ENCODE peak calls at places on chromosome 18, in eight cellular contexts. S, X, Q, M, W, A, C and N are unnamed samples.

GRCh38 chr18:34322365-34323289 is 97.9 kb upstream of the NOL4 start:
- DNase-seq in S (peak; percentile 51), X (peak; percentile 17), Q (peak; percentile 66), M (no peak), W (peak; percentile 60), A (peak; percentile 85), C (peak; percentile 82), N (peak; percentile 56)

GRCh38 chr18:48600746-48601090 is 61.9 kb downstream of the CTIF start:
- DNase-seq in S (no peak), X (no peak), Q (no peak), M (no peak), W (peak; percentile 18), A (no peak), C (no peak), N (no peak)

GRCh38 chr18:57819671-57820460 is 16.8 kb upstream of the ATP8B1 start:
- DNase-seq in S (peak; percentile 68), X (peak; percentile 94), Q (peak; percentile 86), M (no peak), W (peak; percentile 85), A (peak; percentile 79), C (peak; percentile 94), N (peak; percentile 97)

GRCh38 chr18:10047237-10047636 is 133.4 kb downstream of the VAPA start:
- DNase-seq in S (no peak), X (no peak), Q (peak; percentile 90), M (no peak), W (peak; percentile 88), A (peak; percentile 92), C (peak; percentile 64), N (peak; percentile 33)

GRCh38 chr18:26005950-26006349 is 84.5 kb downstream of the SS18 start:
- DNase-seq in S (no peak), X (no peak), Q (no peak), M (no peak), W (no peak), A (no peak), C (no peak), N (no peak)

GRCh38 chr18:22387787-22388186 is 29.9 kb downstream of the CTAGE1 start:
- DNase-seq in S (no peak), X (no peak), Q (no peak), M (no peak), W (no peak), A (no peak), C (no peak), N (no peak)

GRCh38 chr18:21740724-21741510 is at the start of gene MIB1:
- DNase-seq in S (no peak), X (no peak), Q (no peak), M (peak; percentile 99), W (no peak), A (peak; percentile 43), C (peak; percentile 52), N (no peak)

GRCh38 chr18:31657823-31658669 is 26.3 kb downstream of the B4GALT6 start:
- DNase-seq in S (no peak), X (no peak), Q (peak; percentile 10), M (no peak), W (no peak), A (no peak), C (peak; percentile 11), N (no peak)

GRCh38 chr18:56639094-56639361 is 636 bp upstream of the TXNL1 start:
- DNase-seq in S (no peak), X (no peak), Q (no peak), M (no peak), W (no peak), A (no peak), C (no peak), N (no peak)

GRCh38 chr18:63613420-63613819 is 26.3 kb downstream of the SERPINB13 start:
- DNase-seq in S (no peak), X (no peak), Q (no peak), M (no peak), W (no peak), A (no peak), C (no peak), N (no peak)

GRCh38 chr18:40524881-40525280 is 1430.2 kb upstream of the PIK3C3 start:
- DNase-seq in S (no peak), X (no peak), Q (no peak), M (no peak), W (no peak), A (peak; percentile 2), C (peak; percentile 68), N (no peak)

GRCh38 chr18:2572144-2572682 is 856 bp downstream of the NDC80 start:
- DNase-seq in S (no peak), X (no peak), Q (peak; percentile 6), M (no peak), W (no peak), A (no peak), C (peak; percentile 7), N (no peak)

GRCh38 chr18:10997885-10998284 is 151.5 kb downstream of the PIEZO2 start:
- DNase-seq in S (no peak), X (no peak), Q (no peak), M (no peak), W (no peak), A (no peak), C (no peak), N (no peak)

GRCh38 chr18:50819027-50819726 is 639 bp downstream of the MRO start:
- DNase-seq in S (peak; percentile 19), X (no peak), Q (peak; percentile 11), M (peak; percentile 30), W (peak; percentile 7), A (no peak), C (no peak), N (peak; percentile 18)

GRCh38 chr18:50218432-50219197 is 23.7 kb upstream of the MYO5B start:
- DNase-seq in S (peak; percentile 40), X (no peak), Q (peak; percentile 35), M (no peak), W (peak; percentile 32), A (no peak), C (peak; percentile 56), N (peak; percentile 54)

DNA sequence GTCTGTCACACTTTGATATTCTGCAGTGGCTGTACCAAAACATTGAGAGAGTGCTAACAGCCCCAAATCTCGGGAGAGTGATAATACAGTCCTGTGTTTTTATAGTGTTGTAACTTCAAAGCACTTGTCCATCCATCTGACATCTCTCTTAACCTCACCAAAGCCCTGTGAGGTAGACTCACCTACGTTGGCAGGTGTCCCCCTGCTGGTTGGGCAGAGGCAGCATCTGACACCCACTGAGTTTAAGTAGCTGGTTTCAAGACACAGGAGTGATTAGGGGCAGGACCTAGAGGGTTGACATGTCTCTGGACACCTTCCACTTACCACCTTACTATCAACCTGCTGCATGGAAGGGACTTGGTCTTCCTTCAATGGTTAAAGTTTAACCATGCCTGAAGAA is 22.9 kb downstream of the COLEC12 start:
- DNase-seq in S (peak; percentile 28), X (no peak), Q (no peak), M (no peak), W (no peak), A (no peak), C (no peak), N (no peak)
- TF ChIP-seq CTCF in S (no peak), X (peak; percentile 61), Q (peak; percentile 6), M (no peak), W (peak; percentile 9), A (peak; percentile 3), C (peak; percentile 32), N (peak; percentile 5)

GRCh38 chr18:59272221-59272888 is 899 bp downstream of the RAX start:
- DNase-seq in S (no peak), X (no peak), Q (no peak), M (no peak), W (no peak), A (no peak), C (peak; percentile 6), N (no peak)
- H3K4me3 ChIP-seq in S (no peak overlapping the region), X (no peak overlapping the region), Q (no peak overlapping the region), M (no peak overlapping the region), W (no peak overlapping the region), A (no peak overlapping the region), C (no peak overlapping the region), N (no peak overlapping the region)

GRCh38 chr18:79448621-79449020 is 52.9 kb downstream of the NFATC1 start:
- DNase-seq in S (no peak), X (no peak), Q (no peak), M (no peak), W (no peak), A (no peak), C (no peak), N (no peak)
- TF ChIP-seq CTCF in S (no peak), X (no peak), Q (no peak), M (no peak), W (no peak), A (no peak), C (no peak), N (no peak)

GRCh38 chr18:6255121-6255742 is 159.5 kb downstream of the L3MBTL4 start:
- DNase-seq in S (no peak), X (no peak), Q (no peak), M (no peak), W (no peak), A (no peak), C (no peak), N (no peak)
- H3K4me3 ChIP-seq in S (no peak overlapping the region), X (no peak overlapping the region), Q (no peak overlapping the region), M (no peak overlapping the region), W (no peak overlapping the region), A (no peak overlapping the region), C (no peak overlapping the region), N (no peak overlapping the region)

DNA sequence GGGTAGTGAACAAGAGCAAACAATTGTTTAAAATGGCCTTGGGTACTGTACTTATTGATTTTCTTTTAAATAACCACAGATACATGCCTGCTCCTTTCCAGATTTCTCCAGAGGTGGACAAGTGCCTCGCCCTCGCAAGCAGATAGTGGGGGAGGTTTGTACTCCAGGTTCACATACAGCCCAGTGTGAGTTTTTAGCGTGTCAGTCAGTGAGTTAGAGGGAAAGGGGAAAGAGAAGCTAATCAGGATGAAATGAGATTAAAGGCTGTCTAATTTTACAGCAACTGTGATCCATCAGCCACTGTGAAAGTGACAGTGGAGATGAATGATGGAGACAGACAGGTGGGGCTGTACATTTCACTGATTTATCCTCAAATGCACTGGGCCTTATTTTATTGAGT is 74.7 kb downstream of the KLHL14 start:
- DNase-seq in S (no peak), X (no peak), Q (no peak), M (no peak), W (no peak), A (no peak), C (no peak), N (no peak)
- TF ChIP-seq CTCF in S (no peak), X (no peak), Q (no peak), M (no peak), W (no peak), A (no peak), C (no peak), N (no peak)

GRCh38 chr18:69948919-69949537 is 1.4 kb upstream of the CD226 start:
- DNase-seq in S (no peak), X (no peak), Q (peak; percentile 20), M (no peak), W (peak; percentile 60), A (peak; percentile 62), C (no peak), N (peak; percentile 38)

GRCh38 chr18:69946608-69947155 is 991 bp downstream of the CD226 start:
- DNase-seq in S (no peak), X (no peak), Q (no peak), M (no peak), W (no peak), A (no peak), C (no peak), N (no peak)

GRCh38 chr18:69945220-69946114 is 2.2 kb downstream of the CD226 start:
- DNase-seq in S (no peak), X (no peak), Q (no peak), M (no peak), W (no peak), A (no peak), C (no peak), N (no peak)

GRCh38 chr18:69949538-69949936 is 1.9 kb upstream of the CD226 start:
- DNase-seq in S (no peak), X (no peak), Q (no peak), M (no peak), W (no peak), A (no peak), C (no peak), N (no peak)

GRCh38 chr18:69947361-69948106 is at the start of gene CD226:
- DNase-seq in S (no peak), X (no peak), Q (no peak), M (no peak), W (no peak), A (no peak), C (no peak), N (no peak)
- H3K4me3 ChIP-seq in S (no peak within 1 kb of the TSS), X (no peak within 1 kb of the TSS), Q (no peak within 1 kb of the TSS), M (no peak within 1 kb of the TSS), W (no peak within 1 kb of the TSS), A (no peak within 1 kb of the TSS), C (no peak within 1 kb of the TSS), N (no peak within 1 kb of the TSS)